ENCODE peak calls at places on chromosomes 6 and 20, in eight cellular contexts. One of them, this sample, is unnamed.

GRCh38 chr20:57325632-57326356 is 3.8 kb upstream of the SPO11 start:
- DNase-seq in ovary: no peak
- DNase-seq in B cell: no peak
- DNase-seq in naive thymus-derived CD4-positive, alpha-beta T cell: no peak
- DNase-seq in KBM-7: no peak
- DNase-seq in stimulated activated CD4-positive, alpha-beta T cell treated with anti-CD3 and anti-CD28 coated beads, TNF-alpha, amount 100 ng/mL, for 1 hour: no peak
- DNase-seq in breast epithelium: no peak
- DNase-seq in NCI-H1417: no peak
- DNase-seq in this sample: no peak

GRCh38 chr6:161168281-161168891 is 105.5 kb downstream of the AGPAT4 start:
- DNase-seq in ovary: no peak
- DNase-seq in B cell: no peak
- DNase-seq in naive thymus-derived CD4-positive, alpha-beta T cell: no peak
- DNase-seq in KBM-7: no peak
- DNase-seq in stimulated activated CD4-positive, alpha-beta T cell treated with anti-CD3 and anti-CD28 coated beads, TNF-alpha, amount 100 ng/mL, for 1 hour: no peak
- DNase-seq in breast epithelium: no peak
- DNase-seq in NCI-H1417: no peak
- DNase-seq in this sample: no peak

GRCh38 chr6:163457637-163458561 is 43.4 kb downstream of the QKI start:
- DNase-seq in ovary: no peak
- DNase-seq in B cell: no peak
- DNase-seq in naive thymus-derived CD4-positive, alpha-beta T cell: no peak
- DNase-seq in KBM-7: peak; percentile 30
- DNase-seq in stimulated activated CD4-positive, alpha-beta T cell treated with anti-CD3 and anti-CD28 coated beads, TNF-alpha, amount 100 ng/mL, for 1 hour: no peak
- DNase-seq in breast epithelium: no peak
- DNase-seq in NCI-H1417: no peak
- DNase-seq in this sample: no peak

GRCh38 chr6:127276336-127276735 is 9.7 kb downstream of the RNF146 start:
- DNase-seq in ovary: no peak
- DNase-seq in B cell: no peak
- DNase-seq in naive thymus-derived CD4-positive, alpha-beta T cell: no peak
- DNase-seq in KBM-7: no peak
- DNase-seq in stimulated activated CD4-positive, alpha-beta T cell treated with anti-CD3 and anti-CD28 coated beads, TNF-alpha, amount 100 ng/mL, for 1 hour: no peak
- DNase-seq in breast epithelium: no peak
- DNase-seq in NCI-H1417: no peak
- DNase-seq in this sample: no peak

GRCh38 chr6:41284726-41285125 is 1.8 kb downstream of the TREM1 start:
- DNase-seq in ovary: no peak
- DNase-seq in B cell: no peak
- DNase-seq in naive thymus-derived CD4-positive, alpha-beta T cell: no peak
- DNase-seq in KBM-7: no peak
- DNase-seq in stimulated activated CD4-positive, alpha-beta T cell treated with anti-CD3 and anti-CD28 coated beads, TNF-alpha, amount 100 ng/mL, for 1 hour: no peak
- DNase-seq in breast epithelium: no peak
- DNase-seq in NCI-H1417: peak; percentile 60
- DNase-seq in this sample: no peak

GRCh38 chr6:33595001-33595846 is 15.1 kb upstream of the BAK1 start:
- DNase-seq in ovary: no peak
- DNase-seq in B cell: no peak
- DNase-seq in naive thymus-derived CD4-positive, alpha-beta T cell: no peak
- DNase-seq in KBM-7: no peak
- DNase-seq in stimulated activated CD4-positive, alpha-beta T cell treated with anti-CD3 and anti-CD28 coated beads, TNF-alpha, amount 100 ng/mL, for 1 hour: no peak
- DNase-seq in breast epithelium: no peak
- DNase-seq in NCI-H1417: no peak
- DNase-seq in this sample: no peak

GRCh38 chr6:21751608-21752007 is 158.1 kb downstream of the SOX4 start:
- DNase-seq in ovary: no peak
- DNase-seq in B cell: no peak
- DNase-seq in naive thymus-derived CD4-positive, alpha-beta T cell: no peak
- DNase-seq in KBM-7: no peak
- DNase-seq in stimulated activated CD4-positive, alpha-beta T cell treated with anti-CD3 and anti-CD28 coated beads, TNF-alpha, amount 100 ng/mL, for 1 hour: no peak
- DNase-seq in breast epithelium: no peak
- DNase-seq in NCI-H1417: no peak
- DNase-seq in this sample: no peak

GRCh38 chr6:129598244-129599187 is 111.5 kb downstream of the ARHGAP18 start:
- DNase-seq in ovary: no peak
- DNase-seq in B cell: peak; percentile 35
- DNase-seq in naive thymus-derived CD4-positive, alpha-beta T cell: peak; percentile 79
- DNase-seq in KBM-7: peak; percentile 88
- DNase-seq in stimulated activated CD4-positive, alpha-beta T cell treated with anti-CD3 and anti-CD28 coated beads, TNF-alpha, amount 100 ng/mL, for 1 hour: no peak
- DNase-seq in breast epithelium: no peak
- DNase-seq in NCI-H1417: peak; percentile 66
- DNase-seq in this sample: peak; percentile 55

GRCh38 chr6:7979831-7980230 is 69.2 kb upstream of the TXNDC5 start:
- DNase-seq in ovary: no peak
- DNase-seq in B cell: no peak
- DNase-seq in naive thymus-derived CD4-positive, alpha-beta T cell: no peak
- DNase-seq in KBM-7: no peak
- DNase-seq in stimulated activated CD4-positive, alpha-beta T cell treated with anti-CD3 and anti-CD28 coated beads, TNF-alpha, amount 100 ng/mL, for 1 hour: no peak
- DNase-seq in breast epithelium: no peak
- DNase-seq in NCI-H1417: no peak
- DNase-seq in this sample: no peak

GRCh38 chr6:7107578-7108195 is at the start of gene RREB1:
- DNase-seq in ovary: peak; percentile 75
- DNase-seq in B cell: peak; percentile 93
- DNase-seq in naive thymus-derived CD4-positive, alpha-beta T cell: peak; percentile 60
- DNase-seq in KBM-7: peak; percentile 74
- DNase-seq in stimulated activated CD4-positive, alpha-beta T cell treated with anti-CD3 and anti-CD28 coated beads, TNF-alpha, amount 100 ng/mL, for 1 hour: no peak
- DNase-seq in breast epithelium: peak; percentile 48
- DNase-seq in NCI-H1417: peak; percentile 52
- DNase-seq in this sample: peak; percentile 67

GRCh38 chr6:134422426-134423231 is 104.7 kb upstream of the SGK1 start:
- DNase-seq in ovary: no peak
- DNase-seq in B cell: no peak
- DNase-seq in naive thymus-derived CD4-positive, alpha-beta T cell: no peak
- DNase-seq in KBM-7: no peak
- DNase-seq in stimulated activated CD4-positive, alpha-beta T cell treated with anti-CD3 and anti-CD28 coated beads, TNF-alpha, amount 100 ng/mL, for 1 hour: no peak
- DNase-seq in breast epithelium: no peak
- DNase-seq in NCI-H1417: no peak
- DNase-seq in this sample: no peak

GRCh38 chr20:32908334-32909292 is 49.9 kb downstream of the EFCAB8 start:
- DNase-seq in ovary: no peak
- DNase-seq in B cell: no peak
- DNase-seq in naive thymus-derived CD4-positive, alpha-beta T cell: no peak
- DNase-seq in KBM-7: no peak
- DNase-seq in stimulated activated CD4-positive, alpha-beta T cell treated with anti-CD3 and anti-CD28 coated beads, TNF-alpha, amount 100 ng/mL, for 1 hour: no peak
- DNase-seq in breast epithelium: no peak
- DNase-seq in NCI-H1417: no peak
- DNase-seq in this sample: no peak

GRCh38 chr20:12535316-12535715 is 473.5 kb upstream of the SPTLC3 start:
- DNase-seq in ovary: no peak
- DNase-seq in B cell: no peak
- DNase-seq in naive thymus-derived CD4-positive, alpha-beta T cell: no peak
- DNase-seq in KBM-7: no peak
- DNase-seq in stimulated activated CD4-positive, alpha-beta T cell treated with anti-CD3 and anti-CD28 coated beads, TNF-alpha, amount 100 ng/mL, for 1 hour: no peak
- DNase-seq in breast epithelium: no peak
- DNase-seq in NCI-H1417: no peak
- DNase-seq in this sample: no peak

GRCh38 chr6:37714836-37715425 is 17.2 kb upstream of the MDGA1 start:
- DNase-seq in ovary: no peak
- DNase-seq in B cell: no peak
- DNase-seq in naive thymus-derived CD4-positive, alpha-beta T cell: no peak
- DNase-seq in KBM-7: no peak
- DNase-seq in stimulated activated CD4-positive, alpha-beta T cell treated with anti-CD3 and anti-CD28 coated beads, TNF-alpha, amount 100 ng/mL, for 1 hour: no peak
- DNase-seq in breast epithelium: no peak
- DNase-seq in NCI-H1417: no peak
- DNase-seq in this sample: no peak

GRCh38 chr6:12336121-12336971 is 46.2 kb downstream of the EDN1 start:
- DNase-seq in ovary: no peak
- DNase-seq in B cell: no peak
- DNase-seq in naive thymus-derived CD4-positive, alpha-beta T cell: no peak
- DNase-seq in KBM-7: no peak
- DNase-seq in stimulated activated CD4-positive, alpha-beta T cell treated with anti-CD3 and anti-CD28 coated beads, TNF-alpha, amount 100 ng/mL, for 1 hour: no peak
- DNase-seq in breast epithelium: no peak
- DNase-seq in NCI-H1417: no peak
- DNase-seq in this sample: no peak

GRCh38 chr6:29474996-29475395 is 12.8 kb downstream of the MAS1L start:
- DNase-seq in ovary: no peak
- DNase-seq in B cell: no peak
- DNase-seq in naive thymus-derived CD4-positive, alpha-beta T cell: no peak
- DNase-seq in KBM-7: no peak
- DNase-seq in stimulated activated CD4-positive, alpha-beta T cell treated with anti-CD3 and anti-CD28 coated beads, TNF-alpha, amount 100 ng/mL, for 1 hour: no peak
- DNase-seq in breast epithelium: no peak
- DNase-seq in NCI-H1417: no peak
- DNase-seq in this sample: no peak

GRCh38 chr6:10425973-10426780 is 11.3 kb upstream of the TFAP2A start:
- DNase-seq in ovary: no peak
- DNase-seq in B cell: no peak
- DNase-seq in naive thymus-derived CD4-positive, alpha-beta T cell: no peak
- DNase-seq in KBM-7: no peak
- DNase-seq in stimulated activated CD4-positive, alpha-beta T cell treated with anti-CD3 and anti-CD28 coated beads, TNF-alpha, amount 100 ng/mL, for 1 hour: no peak
- DNase-seq in breast epithelium: no peak
- DNase-seq in NCI-H1417: no peak
- DNase-seq in this sample: no peak

GRCh38 chr20:38842017-38842416 is 36.5 kb downstream of the PPP1R16B start:
- DNase-seq in ovary: no peak
- DNase-seq in B cell: no peak
- DNase-seq in naive thymus-derived CD4-positive, alpha-beta T cell: no peak
- DNase-seq in KBM-7: peak; percentile 15
- DNase-seq in stimulated activated CD4-positive, alpha-beta T cell treated with anti-CD3 and anti-CD28 coated beads, TNF-alpha, amount 100 ng/mL, for 1 hour: no peak
- DNase-seq in breast epithelium: no peak
- DNase-seq in NCI-H1417: no peak
- DNase-seq in this sample: peak; percentile 28

GRCh38 chr6:125793863-125794262 is 3.1 kb downstream of the NCOA7 start:
- DNase-seq in ovary: no peak
- DNase-seq in B cell: no peak
- DNase-seq in naive thymus-derived CD4-positive, alpha-beta T cell: no peak
- DNase-seq in KBM-7: no peak
- DNase-seq in stimulated activated CD4-positive, alpha-beta T cell treated with anti-CD3 and anti-CD28 coated beads, TNF-alpha, amount 100 ng/mL, for 1 hour: no peak
- DNase-seq in breast epithelium: no peak
- DNase-seq in NCI-H1417: no peak
- DNase-seq in this sample: no peak

GRCh38 chr6:22747576-22747975 is 178.2 kb downstream of the HDGFL1 start:
- DNase-seq in ovary: no peak
- DNase-seq in B cell: no peak
- DNase-seq in naive thymus-derived CD4-positive, alpha-beta T cell: no peak
- DNase-seq in KBM-7: no peak
- DNase-seq in stimulated activated CD4-positive, alpha-beta T cell treated with anti-CD3 and anti-CD28 coated beads, TNF-alpha, amount 100 ng/mL, for 1 hour: no peak
- DNase-seq in breast epithelium: no peak
- DNase-seq in NCI-H1417: no peak
- DNase-seq in this sample: no peak

GRCh38 chr20:51531141-51531710 is 11.3 kb downstream of the NFATC2 start:
- DNase-seq in ovary: no peak
- DNase-seq in B cell: no peak
- DNase-seq in naive thymus-derived CD4-positive, alpha-beta T cell: no peak
- DNase-seq in KBM-7: no peak
- DNase-seq in stimulated activated CD4-positive, alpha-beta T cell treated with anti-CD3 and anti-CD28 coated beads, TNF-alpha, amount 100 ng/mL, for 1 hour: peak; percentile 42
- DNase-seq in breast epithelium: no peak
- DNase-seq in NCI-H1417: no peak
- DNase-seq in this sample: peak; percentile 48

GRCh38 chr6:23244300-23244699 is 674.9 kb downstream of the HDGFL1 start:
- DNase-seq in ovary: no peak
- DNase-seq in B cell: no peak
- DNase-seq in naive thymus-derived CD4-positive, alpha-beta T cell: no peak
- DNase-seq in KBM-7: no peak
- DNase-seq in stimulated activated CD4-positive, alpha-beta T cell treated with anti-CD3 and anti-CD28 coated beads, TNF-alpha, amount 100 ng/mL, for 1 hour: no peak
- DNase-seq in breast epithelium: no peak
- DNase-seq in NCI-H1417: no peak
- DNase-seq in this sample: no peak

GRCh38 chr20:48769111-48769879 is 58.5 kb downstream of the PREX1 start:
- DNase-seq in ovary: no peak
- DNase-seq in B cell: no peak
- DNase-seq in naive thymus-derived CD4-positive, alpha-beta T cell: peak; percentile 75
- DNase-seq in KBM-7: no peak
- DNase-seq in stimulated activated CD4-positive, alpha-beta T cell treated with anti-CD3 and anti-CD28 coated beads, TNF-alpha, amount 100 ng/mL, for 1 hour: peak; percentile 56
- DNase-seq in breast epithelium: no peak
- DNase-seq in NCI-H1417: peak; percentile 35
- DNase-seq in this sample: peak; percentile 87

GRCh38 chr20:34708621-34709043 is 4.5 kb downstream of the TP53INP2 start:
- DNase-seq in ovary: peak; percentile 67
- DNase-seq in B cell: peak; percentile 74
- DNase-seq in naive thymus-derived CD4-positive, alpha-beta T cell: peak; percentile 64
- DNase-seq in KBM-7: peak; percentile 76
- DNase-seq in stimulated activated CD4-positive, alpha-beta T cell treated with anti-CD3 and anti-CD28 coated beads, TNF-alpha, amount 100 ng/mL, for 1 hour: peak; percentile 14
- DNase-seq in breast epithelium: peak; percentile 32
- DNase-seq in NCI-H1417: peak; percentile 24
- DNase-seq in this sample: no peak

GRCh38 chr20:46118481-46119020 is 437 bp downstream of the CD40 start:
- DNase-seq in ovary: peak; percentile 57
- DNase-seq in B cell: no peak
- DNase-seq in naive thymus-derived CD4-positive, alpha-beta T cell: no peak
- DNase-seq in KBM-7: no peak
- DNase-seq in stimulated activated CD4-positive, alpha-beta T cell treated with anti-CD3 and anti-CD28 coated beads, TNF-alpha, amount 100 ng/mL, for 1 hour: no peak
- DNase-seq in breast epithelium: no peak
- DNase-seq in NCI-H1417: no peak
- DNase-seq in this sample: peak; percentile 15

GRCh38 chr20:46304361-46304760 is 3.9 kb downstream of the CDH22 start:
- DNase-seq in ovary: no peak
- DNase-seq in B cell: no peak
- DNase-seq in naive thymus-derived CD4-positive, alpha-beta T cell: no peak
- DNase-seq in KBM-7: no peak
- DNase-seq in stimulated activated CD4-positive, alpha-beta T cell treated with anti-CD3 and anti-CD28 coated beads, TNF-alpha, amount 100 ng/mL, for 1 hour: no peak
- DNase-seq in breast epithelium: no peak
- DNase-seq in NCI-H1417: no peak
- DNase-seq in this sample: no peak

GRCh38 chr6:2505624-2506023 is 245.1 kb downstream of the MYLK4 start:
- DNase-seq in ovary: no peak
- DNase-seq in B cell: no peak
- DNase-seq in naive thymus-derived CD4-positive, alpha-beta T cell: no peak
- DNase-seq in KBM-7: peak; percentile 20
- DNase-seq in stimulated activated CD4-positive, alpha-beta T cell treated with anti-CD3 and anti-CD28 coated beads, TNF-alpha, amount 100 ng/mL, for 1 hour: no peak
- DNase-seq in breast epithelium: peak; percentile 12
- DNase-seq in NCI-H1417: peak; percentile 4
- DNase-seq in this sample: no peak

GRCh38 chr20:1122388-1123315 is 4.2 kb downstream of the PSMF1 start:
- DNase-seq in ovary: no peak
- DNase-seq in B cell: no peak
- DNase-seq in naive thymus-derived CD4-positive, alpha-beta T cell: no peak
- DNase-seq in KBM-7: peak; percentile 41
- DNase-seq in stimulated activated CD4-positive, alpha-beta T cell treated with anti-CD3 and anti-CD28 coated beads, TNF-alpha, amount 100 ng/mL, for 1 hour: no peak
- DNase-seq in breast epithelium: peak; percentile 33
- DNase-seq in NCI-H1417: no peak
- DNase-seq in this sample: no peak

GRCh38 chr6:132365319-132365907 is 35.9 kb downstream of the MOXD1 start:
- DNase-seq in ovary: no peak
- DNase-seq in B cell: no peak
- DNase-seq in naive thymus-derived CD4-positive, alpha-beta T cell: no peak
- DNase-seq in KBM-7: no peak
- DNase-seq in stimulated activated CD4-positive, alpha-beta T cell treated with anti-CD3 and anti-CD28 coated beads, TNF-alpha, amount 100 ng/mL, for 1 hour: no peak
- DNase-seq in breast epithelium: no peak
- DNase-seq in NCI-H1417: no peak
- DNase-seq in this sample: no peak

This sample was measured in immature natural killer cell.